ENCODE peak calls at places on chromosomes 6 and 20, in six cellular contexts. U, R, K, Q, Y and G are unnamed samples.

GRCh38 chr6:162829013-162829742 is 101.4 kb downstream of the PACRG start:
- DNase-seq in U (no peak), K (no peak), Q (peak; percentile 47), Y (no peak), R (no peak), G (no peak)

GRCh38 chr6:144919573-144919972 is 634.4 kb downstream of the UTRN start:
- DNase-seq in K (no peak), R (no peak), Y (no peak), Q (no peak), U (no peak), G (no peak)

GRCh38 chr6:25652007-25652515 is at the start of gene SCGN:
- DNase-seq in R (peak; percentile 78), U (no peak), K (no peak), Y (no peak), Q (peak; percentile 60), G (peak; percentile 5)

GRCh38 chr6:101826259-101826658 is 432.8 kb downstream of the GRIK2 start:
- DNase-seq in Y (no peak), U (no peak), R (no peak), K (no peak), Q (no peak), G (no peak)

GRCh38 chr6:138004423-138005287 is 102.6 kb downstream of the PERP start:
- DNase-seq in R (peak; percentile 53), K (no peak), Y (peak; percentile 32), U (no peak), Q (peak; percentile 52), G (no peak)

GRCh38 chr6:81875776-81876293 is 123.4 kb upstream of the TENT5A start:
- DNase-seq in U (no peak), Y (no peak), K (no peak), R (peak; percentile 16), Q (no peak), G (no peak)

GRCh38 chr20:51237278-51237677 is 214.4 kb upstream of the KCNG1 start:
- DNase-seq in U (no peak), Y (no peak), K (no peak), R (no peak), Q (peak; percentile 24), G (no peak)

GRCh38 chr6:14671261-14671681 is 553.7 kb downstream of the CD83 start:
- DNase-seq in U (no peak), Q (peak; percentile 93), Y (no peak), K (no peak), R (peak; percentile 25), G (no peak)

GRCh38 chr6:3906191-3907019 is 57.2 kb downstream of the FAM50B start:
- DNase-seq in Q (no peak), Y (no peak), U (no peak), R (no peak), K (no peak), G (no peak)

GRCh38 chr6:82773061-82773717 is 292.5 kb downstream of the UBE3D start:
- DNase-seq in Y (no peak), R (no peak), K (no peak), U (no peak), Q (no peak), G (no peak)

GRCh38 chr20:61325718-61326117 is 73.7 kb downstream of the CDH4 start:
- DNase-seq in R (no peak), Q (no peak), Y (no peak), U (no peak), K (no peak), G (no peak)

GRCh38 chr20:23340524-23340923 is 10.1 kb upstream of the NXT1 start:
- DNase-seq in Y (peak; percentile 54), U (no peak), K (peak; percentile 67), R (peak; percentile 78), Q (peak; percentile 76), G (no peak)

GRCh38 chr6:139590206-139590605 is 215.8 kb upstream of the CITED2 start:
- DNase-seq in R (no peak), K (no peak), Q (no peak), U (no peak), Y (no peak), G (no peak)

GRCh38 chr20:43458422-43458924 is 777 bp downstream of the SRSF6 start:
- DNase-seq in U (no peak), K (no peak), Y (no peak), Q (no peak), R (peak; percentile 47), G (no peak)

GRCh38 chr6:74068945-74069570 is 373.1 kb downstream of the CD109 start:
- DNase-seq in Y (no peak), Q (peak; percentile 91), U (no peak), K (no peak), R (no peak), G (no peak)

GRCh38 chr6:31559958-31560696 is 12.0 kb upstream of the LTA start:
- DNase-seq in K (no peak), R (no peak), Q (peak; percentile 64), U (no peak), Y (no peak), G (peak; percentile 78)

DNA sequence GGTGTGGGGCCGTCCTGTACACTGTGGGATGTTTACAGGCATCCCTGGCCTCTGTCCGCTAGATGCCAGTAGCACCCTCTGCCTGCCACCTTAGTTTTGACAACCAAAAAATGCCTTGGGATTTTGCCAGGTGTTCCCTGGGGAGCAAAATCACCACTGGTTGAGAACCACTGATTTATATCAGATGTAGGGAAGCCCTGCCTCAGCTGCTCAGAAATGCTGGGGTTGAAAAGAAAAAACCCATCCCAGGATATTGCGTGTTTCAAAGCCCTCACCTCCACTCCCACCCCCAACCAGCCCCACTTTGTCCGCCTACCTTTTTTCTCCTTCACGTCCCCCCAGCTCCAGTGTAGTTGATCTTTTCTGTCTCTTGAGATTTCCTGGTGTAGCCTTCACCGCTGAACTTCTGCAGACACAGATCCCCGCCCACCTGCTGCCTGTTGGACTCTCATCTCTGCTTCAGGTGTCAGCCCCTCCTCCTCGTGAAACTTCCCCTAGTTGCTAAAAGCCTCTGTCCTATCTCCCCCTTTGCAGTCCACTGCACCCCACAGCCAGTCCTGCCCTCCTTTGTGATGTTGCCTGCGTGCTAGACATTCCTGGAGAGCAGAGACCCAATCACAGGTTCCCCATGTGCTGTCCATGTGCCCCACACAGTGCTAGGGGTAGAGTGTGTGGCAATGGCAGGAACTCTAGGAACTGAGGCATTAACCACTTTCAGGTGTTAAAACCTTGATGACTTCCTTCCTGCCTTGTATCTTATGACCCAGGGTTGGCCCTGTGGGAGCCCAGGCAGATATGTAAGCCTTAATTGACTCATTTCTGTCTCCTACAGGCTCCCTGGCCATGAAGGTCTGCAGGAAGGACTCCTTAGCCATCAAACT is 98.9 kb downstream of the TBC1D7 start:
- DNase-seq in Q (no peak), R (peak; percentile 82), K (no peak), Y (peak; percentile 4), U (no peak), G (peak; percentile 82)
- H3K4me3 ChIP-seq in Q (no peak overlapping the region), R (no peak overlapping the region), K (no peak overlapping the region), Y (no peak overlapping the region), U (no peak overlapping the region), G (peak overlapping the region; percentile 10)

GRCh38 chr6:1037430-1037829 is 274.5 kb upstream of the FOXQ1 start:
- DNase-seq in R (no peak), U (no peak), K (no peak), Y (no peak), Q (no peak), G (no peak)
- TF ChIP-seq CTCF in R (no peak), U (no peak), K (no peak), Y (no peak), Q (no peak), G (no peak)

DNA sequence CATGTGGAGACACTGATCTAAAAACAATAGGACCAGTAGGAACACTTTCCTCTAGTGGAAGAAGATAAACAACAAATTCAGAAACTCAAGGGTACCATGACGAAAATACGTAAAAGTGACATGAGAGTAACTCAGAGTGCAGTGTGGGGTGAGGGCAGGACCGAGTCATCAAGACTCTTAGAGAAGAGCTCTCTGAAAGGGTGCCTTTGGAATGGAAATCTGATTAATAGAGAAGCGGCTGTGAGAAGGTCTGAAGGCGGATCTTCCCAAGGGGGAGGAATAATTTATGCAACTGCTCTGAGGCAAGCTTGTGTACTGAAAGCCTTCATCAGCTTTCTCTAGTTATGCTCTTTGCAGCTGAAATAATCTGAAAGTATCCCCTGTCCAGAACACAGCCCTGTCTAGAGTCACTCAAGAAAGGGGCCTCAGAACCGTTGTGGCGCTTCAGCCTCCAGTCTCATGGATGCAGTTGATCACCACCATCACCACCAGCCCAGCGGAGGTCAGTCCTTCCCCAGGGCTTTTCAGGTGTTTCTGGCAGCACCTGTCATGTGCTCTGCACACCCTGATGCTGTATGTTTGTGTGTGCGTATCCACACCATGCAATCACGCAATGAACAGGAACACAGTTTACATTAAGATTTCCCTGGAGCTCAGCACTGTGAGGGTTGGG is 396.4 kb downstream of the SMOC2 start:
- DNase-seq in K (no peak), U (no peak), Q (no peak), R (no peak), Y (no peak), G (no peak)
- H3K4me3 ChIP-seq in K (no peak overlapping the region), U (no peak overlapping the region), Q (no peak overlapping the region), R (no peak overlapping the region), Y (no peak overlapping the region), G (no peak overlapping the region)

DNA sequence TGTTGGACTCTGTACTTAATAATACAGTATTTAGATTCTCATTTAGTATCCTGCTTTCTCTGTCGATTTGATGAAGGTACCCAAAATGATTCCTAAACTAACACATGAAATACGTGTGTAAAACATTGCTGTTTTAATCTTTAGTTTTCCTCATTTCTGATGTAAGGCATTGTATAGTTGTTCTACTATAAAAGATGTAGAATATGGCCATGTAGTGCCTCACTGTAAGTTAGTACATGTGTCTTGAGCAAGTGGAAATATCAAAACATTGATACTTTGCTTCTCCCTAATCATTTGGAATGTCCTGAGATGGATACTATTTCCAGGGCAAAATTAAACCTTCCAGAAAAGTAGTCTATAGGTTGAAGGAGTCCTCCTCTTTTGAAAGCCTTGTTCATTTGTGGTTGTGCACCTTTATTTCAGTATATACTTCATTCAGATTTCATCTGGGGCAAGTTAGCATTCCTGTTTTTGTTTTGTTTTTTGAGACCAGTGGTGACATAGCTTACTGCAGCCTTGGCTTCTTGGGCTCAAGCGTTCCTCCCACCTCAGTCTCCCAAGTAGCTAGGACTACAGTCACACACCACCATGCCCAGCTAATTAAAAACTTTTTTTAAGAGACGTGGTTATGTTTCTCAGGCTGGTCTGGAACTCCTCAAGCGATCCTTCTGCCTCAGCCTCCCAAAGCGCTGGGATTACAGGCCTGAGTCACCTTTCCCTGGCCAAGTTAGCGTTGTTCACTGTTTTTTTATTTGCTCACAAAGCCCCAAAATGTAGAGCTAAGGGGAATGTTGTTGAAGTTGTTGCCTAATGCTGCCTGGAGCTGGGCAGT is 11.6 kb downstream of the SRSF3 start:
- DNase-seq in U (no peak), Y (no peak), Q (peak; percentile 77), K (no peak), R (no peak), G (no peak)
- TF ChIP-seq CTCF in U (no peak), Y (peak; percentile 19), Q (peak; percentile 4), K (no peak), R (no peak), G (no peak)

GRCh38 chr20:36126836-36127529 is 27.6 kb upstream of the EPB41L1 start:
- DNase-seq in Q (no peak), U (no peak), R (no peak), K (no peak), Y (no peak), G (no peak)
- H3K4me3 ChIP-seq in Q (no peak overlapping the region), U (no peak overlapping the region), R (no peak overlapping the region), K (no peak overlapping the region), Y (no peak overlapping the region), G (no peak overlapping the region)

GRCh38 chr6:107116328-107116892 is 1.1 kb upstream of the BEND3 start:
- DNase-seq in U (no peak), R (peak; percentile 72), Y (no peak), K (no peak), Q (no peak), G (no peak)
- TF ChIP-seq CTCF in U (no peak), R (peak; percentile 35), Y (no peak), K (no peak), Q (peak; percentile 16), G (no peak)